ENCODE peak calls at places on chromosomes 1 and 21, in four cellular contexts. X is K562, R is A549, F is HepG2. Q is an unnamed sample.

GRCh38 chr1:232142403-232143314 is 487.3 kb downstream of the SIPA1L2 start:
- DNase-seq in X (no peak), R (peak), F (no peak), Q (peak)

GRCh38 chr1:67632811-67633478 is 52.1 kb upstream of the GADD45A start:
- DNase-seq in X (no peak), F (no peak), R (no peak), Q (no peak)

GRCh38 chr1:87226341-87226760 is 102.3 kb upstream of the LMO4 start:
- DNase-seq in R (peak), X (no peak), F (peak), Q (peak)

GRCh38 chr1:23354260-23354659 is 10.2 kb upstream of the HNRNPR start:
- DNase-seq in R (no peak), X (no peak), F (peak), Q (no peak)

GRCh38 chr1:192907545-192908243 is 98.9 kb downstream of the RGS2 start:
- DNase-seq in R (no peak), F (no peak), X (no peak), Q (no peak)

GRCh38 chr1:17494114-17494729 is 45.3 kb upstream of the ARHGEF10L start:
- DNase-seq in F (peak), R (peak), X (peak), Q (peak)

GRCh38 chr1:201641524-201642253 is 102.8 kb downstream of the NAV1 start:
- DNase-seq in F (no peak), R (no peak), X (no peak), Q (no peak)

GRCh38 chr1:210257698-210258395 is 25.3 kb downstream of the SERTAD4 start:
- DNase-seq in R (no peak), F (no peak), X (no peak), Q (no peak)

GRCh38 chr1:37325010-37325409 is 149.4 kb upstream of the ZC3H12A start:
- DNase-seq in R (no peak), X (no peak), F (no peak), Q (no peak)

GRCh38 chr21:39911792-39912191 is 44.6 kb downstream of the PCP4 start:
- DNase-seq in X (no peak), R (no peak), F (no peak), Q (no peak)

GRCh38 chr1:154466879-154467767 is 34.9 kb upstream of the TDRD10 start:
- DNase-seq in X (peak), R (no peak), F (no peak), Q (no peak)

GRCh38 chr1:85611856-85612255 is 31.3 kb downstream of the CCN1 start:
- DNase-seq in R (peak), X (no peak), F (peak), Q (no peak)
- TF ChIP-seq MAX in R (peak), X (no peak), F (peak), Q (no peak)

GRCh38 chr1:71786218-71786617 is 496.1 kb downstream of the NEGR1 start:
- DNase-seq in X (no peak), F (no peak), R (no peak), Q (no peak)

GRCh38 chr1:71784989-71785388 is 497.4 kb downstream of the NEGR1 start:
- DNase-seq in F (no peak), X (no peak), R (no peak), Q (peak)

GRCh38 chr1:71785470-71785869 is 496.9 kb downstream of the NEGR1 start:
- DNase-seq in R (no peak), F (no peak), X (no peak), Q (peak)

GRCh38 chr1:71787699-71788098 is 494.6 kb downstream of the NEGR1 start:
- DNase-seq in X (no peak), F (no peak), R (no peak), Q (no peak)

DNA sequence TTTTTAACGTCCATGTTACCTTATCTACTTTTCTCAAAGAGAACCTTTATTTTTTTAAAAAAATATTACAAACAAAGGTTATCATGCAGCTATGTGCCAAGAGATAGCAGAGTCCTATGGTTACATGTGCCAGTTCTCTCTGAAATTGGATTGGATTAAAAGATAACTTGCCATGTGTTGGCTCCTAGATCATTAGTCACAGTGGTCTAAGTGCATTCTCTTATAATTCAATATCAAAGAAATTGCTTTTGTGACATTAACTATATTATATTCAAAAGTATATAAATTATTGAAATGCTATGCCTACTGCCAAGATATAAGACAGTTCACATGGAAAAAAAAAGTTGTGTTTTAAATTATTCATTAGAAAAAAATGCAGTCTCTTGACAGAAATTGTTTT is 494.2 kb downstream of the NEGR1 start:
- DNase-seq in F (no peak), X (no peak), R (no peak), Q (no peak)
- TF ChIP-seq MYC in F (no peak), X (no peak), R (no peak), Q (no peak)

GRCh38 chr21:46596201-46596600 is 8.7 kb downstream of the S100B start:
- DNase-seq in R (no peak), X (no peak), F (no peak), Q (no peak)

GRCh38 chr21:46599251-46599572 is 5.7 kb downstream of the S100B start:
- DNase-seq in F (peak), X (peak), R (no peak), Q (peak)

GRCh38 chr21:46597896-46598343 is 7.0 kb downstream of the S100B start:
- DNase-seq in F (no peak), R (no peak), X (peak), Q (no peak)

GRCh38 chr21:46598563-46599250 is 6.2 kb downstream of the S100B start:
- DNase-seq in F (no peak), X (no peak), R (no peak), Q (no peak)

GRCh38 chr21:46597031-46597430 is 7.9 kb downstream of the S100B start:
- DNase-seq in F (no peak), X (no peak), R (no peak), Q (no peak)
- TF ChIP-seq JUN in F (no peak), X (no peak), R (no peak), Q (no peak)

GRCh38 chr1:41343790-41344679 is 17.2 kb upstream of the FOXO6 start:
- DNase-seq in F (no peak), R (no peak), X (no peak), Q (no peak)
- TF ChIP-seq MAX in F (no peak), R (no peak), X (no peak), Q (no peak)

DNA sequence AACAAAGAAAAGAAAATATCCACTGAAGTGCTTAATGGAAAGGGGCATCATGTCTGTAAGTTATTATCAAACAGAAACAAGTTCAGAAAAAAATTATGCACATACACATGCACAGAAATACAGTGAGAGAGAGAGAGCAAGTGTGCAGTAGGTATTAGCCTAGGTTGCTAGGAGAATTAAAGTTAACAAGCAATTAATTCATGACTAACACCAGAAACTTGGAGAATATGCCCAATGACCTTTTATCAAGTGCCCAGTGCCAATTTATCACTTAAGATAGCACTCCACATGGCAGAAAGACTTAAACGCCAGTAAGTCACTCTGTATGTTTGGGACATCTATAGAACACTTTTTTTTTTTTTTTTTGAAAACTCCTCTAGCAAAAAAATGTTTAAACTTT is 56.2 kb upstream of the SLC16A1 start:
- DNase-seq in X (no peak), R (no peak), F (no peak), Q (no peak)
- TF ChIP-seq MYC in X (no peak), R (no peak), F (no peak), Q (no peak)

Q was measured in endothelial cell of umbilical vein.